ENCODE peak calls at places on chromosomes 16 and 17, in eight cellular contexts. Z is sigmoid colon, A is tibial nerve, U is BE2C, W is kidney epithelial cell, D is GM06990, J is lung, B is cardiac muscle cell. C is an unnamed sample. For H3K36me3, the result is how much of the 10 kb centered on the place peaks cover.

GRCh38 chr17:48814504-48814903 is 2.5 kb downstream of the TTLL6 start:
- DNase-seq in D (no peak), U (peak), W (no peak), A (no peak), B (peak), Z (no peak), J (peak), C (no peak)

GRCh38 chr17:16273929-16274339 is 56.9 kb downstream of the PIGL start:
- DNase-seq in Z (no peak), D (no peak), U (no peak), B (no peak), A (no peak), W (no peak), J (no peak), C (no peak)

GRCh38 chr16:4640572-4641305 is 16.1 kb downstream of the MGRN1 start:
- DNase-seq in J (peak), D (no peak), B (no peak), U (no peak), W (no peak), A (no peak), Z (no peak), C (no peak)

GRCh38 chr17:9294661-9295210 is 273.4 kb downstream of the NTN1 start:
- DNase-seq in U (no peak), B (no peak), A (no peak), W (no peak), D (no peak), J (no peak), Z (no peak), C (no peak)

GRCh38 chr17:41492351-41492750 is 2.6 kb upstream of the KRT36 start:
- DNase-seq in B (peak), A (no peak), D (no peak), U (no peak), Z (no peak), J (no peak), W (no peak), C (no peak)

GRCh38 chr16:11032922-11033291 is 88.5 kb downstream of the CLEC16A start:
- DNase-seq in J (no peak), Z (peak), W (no peak), A (peak), D (no peak), B (peak), U (no peak), C (no peak)

GRCh38 chr17:78544876-78545755 is 32.1 kb downstream of the DNAH17 start:
- DNase-seq in B (no peak), A (no peak), J (no peak), D (no peak), W (no peak), Z (no peak), U (no peak), C (no peak)

GRCh38 chr17:45801386-45801785 is 17.3 kb downstream of the CRHR1 start:
- DNase-seq in U (no peak), J (no peak), Z (no peak), D (no peak), A (no peak), W (no peak), B (no peak), C (no peak)

GRCh38 chr17:78124081-78124835 is 4.3 kb downstream of the TMC6 start:
- DNase-seq in D (peak), W (no peak), Z (no peak), J (no peak), U (no peak), B (no peak), A (no peak), C (no peak)

GRCh38 chr17:29835438-29836351 is 94.3 kb downstream of the SSH2 start:
- DNase-seq in Z (no peak), A (no peak), B (peak), U (no peak), W (no peak), J (peak), D (no peak), C (peak)

GRCh38 chr16:81511371-81511770 is 66.8 kb downstream of the CMIP start:
- DNase-seq in J (no peak), U (no peak), Z (no peak), D (no peak), W (peak), A (no peak), B (peak), C (peak)

GRCh38 chr17:59355030-59355694 is 23.7 kb downstream of the YPEL2 start:
- DNase-seq in A (no peak), W (no peak), B (no peak), U (no peak), J (no peak), Z (no peak), D (no peak), C (no peak)

GRCh38 chr16:20897897-20898296 is 2.3 kb downstream of the DCUN1D3 start:
- DNase-seq in W (no peak), A (no peak), Z (no peak), D (no peak), J (no peak), B (peak), U (no peak), C (no peak)

GRCh38 chr17:16282522-16282921 is 65.5 kb downstream of the PIGL start:
- DNase-seq in D (no peak), A (no peak), W (peak), Z (no peak), J (no peak), B (peak), U (no peak), C (peak)

GRCh38 chr16:75251280-75252048 is at the start of gene BCAR1:
- DNase-seq in D (peak), W (no peak), U (peak), Z (peak), B (peak), A (peak), J (peak), C (peak)

GRCh38 chr17:13784466-13784865 is 182.7 kb upstream of the HS3ST3A1 start:
- DNase-seq in A (no peak), U (no peak), D (no peak), J (no peak), Z (no peak), W (no peak), B (peak), C (no peak)

GRCh38 chr16:87956771-87957279 is 5.6 kb downstream of the BANP start:
- DNase-seq in W (no peak), Z (no peak), U (peak), A (no peak), B (peak), D (no peak), J (no peak), C (peak)

GRCh38 chr16:46826618-46827017 is 4.4 kb downstream of the C16orf87 start:
- DNase-seq in A (no peak), D (no peak), B (no peak), W (no peak), Z (no peak), J (no peak), U (no peak), C (peak)

GRCh38 chr17:68580236-68580903 is 20.8 kb downstream of the FAM20A start:
- DNase-seq in B (peak), J (peak), D (no peak), W (peak), U (no peak), A (no peak), Z (no peak), C (peak)

GRCh38 chr16:51155199-51155607 is 4.1 kb upstream of the SALL1 start:
- DNase-seq in J (no peak), B (no peak), W (no peak), A (no peak), U (no peak), Z (no peak), D (no peak), C (no peak)

GRCh38 chr16:75341934-75342811 is 90.7 kb upstream of the BCAR1 start:
- DNase-seq in W (peak), Z (no peak), J (no peak), B (peak), D (no peak), U (no peak), A (no peak), C (peak)

GRCh38 chr16:52357711-52358110 is 189.2 kb downstream of the TOX3 start:
- DNase-seq in W (no peak), Z (no peak), B (no peak), D (no peak), A (no peak), U (no peak), J (no peak), C (no peak)

GRCh38 chr16:74455619-74456289 is 34.5 kb upstream of the CLEC18B start:
- DNase-seq in W (no peak), B (peak), Z (no peak), A (no peak), J (no peak), U (no peak), D (no peak), C (peak)

GRCh38 chr17:11598274-11599221 is at the start of gene DNAH9:
- DNase-seq in Z (peak), A (peak), B (peak), D (no peak), U (peak), J (peak), W (peak), C (peak)

GRCh38 chr17:21275579-21276339 is 8.8 kb upstream of the MAP2K3 start:
- DNase-seq in W (no peak), D (peak), U (peak), B (peak), A (peak), Z (peak), J (peak), C (peak)

GRCh38 chr16:9363520-9363919 is 272.1 kb downstream of the HAPSTR1 start:
- DNase-seq in U (no peak), D (no peak), J (no peak), A (no peak), Z (no peak), W (no peak), B (no peak), C (no peak)

GRCh38 chr16:7364054-7364407 is 31.4 kb downstream of the RBFOX1 start:
- DNase-seq in U (no peak), B (no peak), Z (no peak), A (no peak), W (no peak), J (no peak), D (no peak), C (no peak)

GRCh38 chr17:75684924-75685323 is 17.8 kb downstream of the SAP30BP start:
- DNase-seq in W (no peak), A (no peak), D (no peak), U (no peak), J (no peak), Z (peak), B (no peak), C (peak)

GRCh38 chr17:62444063-62444462 is 20.4 kb downstream of the METTL2A start:
- DNase-seq in J (no peak), U (no peak), D (no peak), W (no peak), B (no peak), A (no peak), Z (no peak), C (no peak)

GRCh38 chr16:3029499-3030127 is 5.8 kb downstream of the THOC6 start:
- DNase-seq in U (no peak), D (peak), W (no peak), A (no peak), J (no peak), Z (no peak), B (peak), C (peak)

GRCh38 chr16:53626161-53626560 is 77.5 kb downstream of the RPGRIP1L start:
- DNase-seq in D (no peak), J (no peak), A (no peak), Z (no peak), B (no peak), U (no peak), W (no peak), C (peak)

GRCh38 chr16:57416084-57416483 is 11.5 kb downstream of the CCL17 start:
- DNase-seq in W (no peak), J (no peak), U (no peak), B (no peak), A (no peak), D (no peak), Z (peak), C (no peak)

GRCh38 chr17:72030067-72030899 is 90.5 kb upstream of the SOX9 start:
- DNase-seq in Z (no peak), W (peak), A (no peak), D (peak), J (peak), B (peak), U (peak), C (peak)
- TF ChIP-seq CTCF in Z (peak), W (peak), A (peak), D (peak), J (no peak), B (peak), U (peak), C (peak)

DNA sequence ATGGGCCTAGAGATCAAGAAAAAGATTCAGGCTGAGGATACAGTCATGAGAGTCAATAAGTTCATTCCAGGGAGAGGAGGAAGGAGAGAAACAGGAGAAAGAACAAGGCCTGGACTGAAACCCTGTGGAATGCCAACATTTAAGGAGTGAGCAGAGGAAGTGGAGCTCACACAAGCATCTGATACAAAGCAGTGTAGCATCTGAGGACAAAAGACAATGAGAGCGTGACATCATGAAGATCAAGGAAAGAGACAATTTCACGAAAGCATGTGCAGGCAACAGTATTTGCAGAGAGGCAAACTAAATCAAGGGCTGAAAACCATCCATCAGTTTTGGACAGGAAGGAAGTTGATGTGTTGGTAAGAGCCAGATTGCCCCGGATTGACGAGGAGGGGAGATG is 25.3 kb upstream of the SCNN1B start:
- DNase-seq in Z (no peak), J (no peak), W (no peak), B (no peak), D (no peak), A (no peak), U (no peak), C (no peak)
- H3K36me3 ChIP-seq in Z (under half), J (under half), W (under half), B (under half), D (under half), A (under half), U (under half), C (under half)

GRCh38 chr17:50835563-50836231 is at the start of gene WFIKKN2:
- DNase-seq in Z (peak), U (no peak), B (no peak), W (no peak), A (no peak), D (no peak), J (no peak), C (no peak)
- H3K4me3 ChIP-seq in Z (peak), U (no peak), B (no peak), W (peak), A (peak), D (no peak), J (no peak), C (no peak)

DNA sequence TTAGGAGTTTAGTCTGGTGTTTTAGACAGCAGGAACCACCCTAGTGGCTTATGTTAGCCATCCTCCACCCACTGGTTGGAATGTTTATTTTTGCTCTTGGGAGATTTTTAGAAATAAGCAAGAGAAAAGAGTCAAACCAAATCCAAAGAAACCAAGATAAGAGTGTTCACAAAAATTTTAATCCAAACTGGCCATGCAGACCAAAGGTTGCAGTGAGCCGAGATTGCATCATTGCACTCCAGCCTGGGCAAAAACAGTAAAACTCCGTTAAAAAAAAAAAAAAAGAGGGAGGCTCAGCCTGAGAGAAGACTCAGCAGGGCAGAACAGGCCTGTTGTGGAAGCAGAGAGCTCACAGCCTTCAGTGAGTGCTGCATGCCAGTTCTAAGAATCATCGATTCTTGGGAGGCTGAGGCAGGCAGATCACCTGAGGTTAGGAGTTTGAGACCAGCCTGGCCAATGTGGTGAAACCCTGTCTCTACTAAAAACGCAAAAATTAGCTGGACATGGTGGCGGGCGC is 12.2 kb upstream of the C16orf54 start:
- DNase-seq in U (no peak), D (no peak), B (peak), Z (no peak), J (no peak), A (no peak), W (peak), C (no peak)
- TF ChIP-seq CTCF in U (no peak), D (no peak), B (peak), Z (no peak), J (no peak), A (no peak), W (peak), C (no peak)

GRCh38 chr17:80209765-80210164 is 10.4 kb downstream of the SGSH start:
- DNase-seq in U (no peak), A (no peak), J (no peak), D (no peak), W (no peak), Z (no peak), B (no peak), C (no peak)
- H3K36me3 ChIP-seq in U (under half), A (half or more), J (half or more), D (under half), W (under half), Z (under half), B (under half), C (under half)

GRCh38 chr16:66891797-66892196 is 11.5 kb downstream of the PDP2 start:
- DNase-seq in U (no peak), W (no peak), Z (no peak), A (no peak), B (no peak), D (no peak), J (no peak), C (no peak)

GRCh38 chr16:66889622-66890021 is 9.3 kb downstream of the PDP2 start:
- DNase-seq in A (no peak), D (no peak), B (no peak), Z (no peak), J (no peak), W (no peak), U (no peak), C (no peak)

GRCh38 chr16:66890796-66891195 is 10.5 kb downstream of the PDP2 start:
- DNase-seq in Z (no peak), J (no peak), D (no peak), A (no peak), U (no peak), B (no peak), W (no peak), C (no peak)

GRCh38 chr16:66888647-66889615 is 8.6 kb downstream of the PDP2 start:
- DNase-seq in U (no peak), J (no peak), Z (no peak), D (no peak), A (no peak), B (no peak), W (no peak), C (no peak)

GRCh38 chr16:66891360-66891759 is 11.0 kb downstream of the PDP2 start:
- DNase-seq in A (no peak), D (no peak), B (no peak), W (no peak), J (no peak), U (no peak), Z (no peak), C (no peak)
- H3K4me3 ChIP-seq in A (no peak), D (no peak), B (no peak), W (no peak), J (no peak), U (no peak), Z (no peak), C (no peak)